ENCODE peak calls at places on chromosomes 11 and 22, in nine cellular contexts. Y is iris pigment epithelial cell; H is heart left ventricle; E is aorta; L is sigmoid colon; F is NCI-H1436 treated with DMSO at 0.1 percent for 48 hours; G is CD4-positive, CD25-positive, alpha-beta regulatory T cell; Q is OCI-LY7; I is COR-L47. C is an unnamed sample.

GRCh38 chr22:47200273-47201051 is 438.0 kb downstream of the TBC1D22A start:
- DNase-seq in Y (no peak), H (peak), E (peak), L (peak), F (no peak), G (no peak), Q (no peak), I (no peak), C (no peak)

GRCh38 chr22:25567305-25567704 is 2.8 kb downstream of the GRK3 start:
- DNase-seq in Y (no peak), H (no peak), E (no peak), L (no peak), F (no peak), G (no peak), Q (peak), I (no peak), C (peak)

GRCh38 chr11:3006505-3007260 is 14.6 kb upstream of the NAP1L4 start:
- DNase-seq in Y (no peak), H (no peak), E (peak), L (peak), F (no peak), G (no peak), Q (no peak), I (no peak), C (no peak)

GRCh38 chr11:32434387-32435151 is 770 bp downstream of the WT1 start:
- DNase-seq in Y (no peak), H (peak), E (no peak), L (no peak), F (no peak), G (no peak), Q (no peak), I (no peak), C (peak)

GRCh38 chr11:10622108-10622507 is 53.6 kb upstream of the LYVE1 start:
- DNase-seq in Y (no peak), H (no peak), E (no peak), L (no peak), F (no peak), G (no peak), Q (no peak), I (no peak), C (no peak)

GRCh38 chr22:46763051-46763705 is 728 bp downstream of the TBC1D22A start:
- DNase-seq in Y (peak), H (peak), E (peak), L (peak), F (no peak), G (peak), Q (peak), I (no peak), C (no peak)

GRCh38 chr11:91261513-91261912 is 963.1 kb upstream of the FAT3 start:
- DNase-seq in Y (no peak), H (no peak), E (no peak), L (no peak), F (no peak), G (no peak), Q (no peak), I (no peak), C (no peak)

GRCh38 chr11:121123670-121124069 is 22.6 kb downstream of the TECTA start:
- DNase-seq in Y (no peak), H (no peak), E (no peak), L (no peak), F (no peak), G (no peak), Q (no peak), I (no peak), C (no peak)

GRCh38 chr22:41380993-41381328 is 781 bp upstream of the TEF start:
- DNase-seq in Y (peak), H (no peak), E (no peak), L (peak), F (no peak), G (no peak), Q (no peak), I (no peak), C (no peak)

GRCh38 chr11:119518746-119519382 is 95.9 kb upstream of the THY1 start:
- DNase-seq in Y (peak), H (peak), E (no peak), L (no peak), F (no peak), G (no peak), Q (peak), I (no peak), C (no peak)

GRCh38 chr11:130782361-130783221 is 133.7 kb downstream of the SNX19 start:
- DNase-seq in Y (peak), H (no peak), E (no peak), L (no peak), F (no peak), G (no peak), Q (no peak), I (no peak), C (no peak)

GRCh38 chr11:71326328-71326940 is 74.1 kb upstream of the SHANK2 start:
- DNase-seq in Y (no peak), H (no peak), E (peak), L (peak), F (no peak), G (no peak), Q (no peak), I (no peak), C (no peak)

C was measured in HL-60.